ENCODE peak calls at places on chromosomes 4 and X, in eight cellular contexts. X is lower leg skin, W is AG09309, Y is right lobe of liver, P is H9, I is Calu3, G is DND-41, A is MM.1S. V is an unnamed sample.

GRCh38 chrX:102958794-102959193 is 21.7 kb downstream of the RAB40AL start:
- DNase-seq in W (no peak), P (no peak), Y (no peak), G (no peak), X (no peak), A (peak; percentile 10), I (no peak), V (no peak)

GRCh38 chrX:139026406-139027200 is 315.1 kb upstream of the FGF13 start:
- DNase-seq in X (no peak), Y (no peak), I (no peak), W (no peak), P (no peak), A (no peak), G (no peak), V (no peak)

GRCh38 chr4:182752158-182752910 is 164.9 kb downstream of the DCTD start:
- DNase-seq in A (no peak), I (no peak), G (no peak), W (peak; percentile 92), X (no peak), P (no peak), Y (no peak), V (no peak)

GRCh38 chr4:111633663-111634266 is 511.5 kb upstream of the FAM241A start:
- DNase-seq in P (no peak), W (no peak), G (no peak), A (no peak), I (no peak), X (no peak), Y (no peak), V (no peak)

GRCh38 chr4:6965329-6965728 is 55.7 kb downstream of the TBC1D14 start:
- DNase-seq in I (no peak), A (no peak), G (no peak), W (no peak), X (no peak), P (no peak), Y (no peak), V (no peak)

GRCh38 chrX:69231903-69232302 is 66.7 kb upstream of the PJA1 start:
- DNase-seq in P (no peak), I (no peak), W (no peak), X (no peak), G (no peak), Y (no peak), A (no peak), V (no peak)

GRCh38 chr4:172802041-172802440 is 366.6 kb upstream of the GALNT7 start:
- DNase-seq in A (no peak), X (no peak), I (no peak), Y (no peak), W (no peak), P (no peak), G (no peak), V (no peak)

GRCh38 chrX:149040873-149041535 is 464.1 kb downstream of the IDS start:
- DNase-seq in W (no peak), G (no peak), I (no peak), P (no peak), Y (no peak), A (no peak), X (no peak), V (no peak)

GRCh38 chr4:110106946-110107325 is 91.5 kb downstream of the ELOVL6 start:
- DNase-seq in A (no peak), W (no peak), Y (no peak), X (no peak), I (no peak), G (no peak), P (no peak), V (no peak)

GRCh38 chr4:6346373-6347110 is 76.9 kb downstream of the WFS1 start:
- DNase-seq in G (no peak), P (no peak), X (no peak), A (no peak), Y (no peak), I (no peak), W (no peak), V (no peak)

GRCh38 chr4:15774020-15774420 is 4.1 kb upstream of the CD38 start:
- DNase-seq in W (no peak), A (no peak), Y (no peak), P (no peak), X (no peak), G (no peak), I (peak; percentile 24), V (no peak)

GRCh38 chr4:176150283-176150682 is 45.1 kb downstream of the SPATA4 start:
- DNase-seq in P (no peak), W (peak; percentile 13), I (no peak), X (no peak), Y (no peak), A (peak; percentile 27), G (no peak), V (no peak)

GRCh38 chr4:8078610-8079015 is 80.0 kb downstream of the ABLIM2 start:
- DNase-seq in I (no peak), X (no peak), P (no peak), G (no peak), A (no peak), Y (no peak), W (no peak), V (no peak)

GRCh38 chr4:151294833-151295496 is 18.0 kb downstream of the PRSS48 start:
- DNase-seq in A (no peak), P (no peak), X (no peak), W (no peak), I (no peak), Y (peak; percentile 53), G (no peak), V (no peak)

GRCh38 chrX:20989361-20989760 is 384.9 kb upstream of the CNKSR2 start:
- DNase-seq in P (no peak), I (no peak), X (no peak), W (no peak), G (no peak), Y (no peak), A (no peak), V (no peak)

GRCh38 chrX:17706676-17707075 is 30.6 kb upstream of the SCML1 start:
- DNase-seq in Y (no peak), P (no peak), I (no peak), X (no peak), A (no peak), W (peak; percentile 59), G (no peak), V (no peak)

GRCh38 chr4:134812611-134813010 is 611.0 kb upstream of the PABPC4L start:
- DNase-seq in P (no peak), I (no peak), Y (no peak), W (no peak), A (no peak), G (no peak), X (no peak), V (no peak)

GRCh38 chrX:9337056-9337455 is 127.8 kb upstream of the TBL1X start:
- DNase-seq in I (no peak), X (peak; percentile 16), W (no peak), G (no peak), A (no peak), P (no peak), Y (no peak), V (no peak)

GRCh38 chr4:147546341-147546740 is 65.4 kb downstream of the EDNRA start:
- DNase-seq in W (peak; percentile 71), G (no peak), P (no peak), I (no peak), Y (no peak), A (no peak), X (no peak), V (no peak)

GRCh38 chrX:110421499-110422455 is 63.1 kb downstream of the RTL9 start:
- DNase-seq in A (no peak), W (no peak), G (no peak), Y (peak; percentile 85), P (no peak), X (no peak), I (no peak), V (no peak)

GRCh38 chr4:2304877-2305561 is 43.1 kb upstream of the MXD4 start:
- DNase-seq in Y (no peak), I (no peak), P (no peak), W (no peak), X (no peak), A (no peak), G (no peak), V (peak; percentile 80)

GRCh38 chr4:145716200-145716599 is 36.3 kb downstream of the C4orf51 start:
- DNase-seq in W (no peak), G (no peak), I (no peak), X (no peak), A (no peak), Y (no peak), P (no peak), V (no peak)

GRCh38 chrX:49840679-49841078 is 11.6 kb downstream of the PAGE4 start:
- DNase-seq in A (peak; percentile 46), W (no peak), X (no peak), I (peak; percentile 74), G (peak; percentile 32), Y (peak; percentile 57), P (peak; percentile 84), V (no peak)

GRCh38 chr4:81688085-81688484 is 216.4 kb upstream of the RASGEF1B start:
- DNase-seq in P (no peak), W (no peak), I (no peak), Y (peak; percentile 52), X (no peak), G (no peak), A (peak; percentile 60), V (no peak)
- TF ChIP-seq CTCF in P (peak; percentile 51), W (no peak), I (no peak), Y (peak; percentile 35), X (no peak), G (peak; percentile 26), A (peak; percentile 50), V (no peak)

GRCh38 chr4:84146300-84146942 is 352.7 kb downstream of the NKX6-1 start:
- DNase-seq in X (no peak), A (peak; percentile 46), P (no peak), I (no peak), W (no peak), Y (no peak), G (no peak), V (no peak)

GRCh38 chr4:84150177-84150576 is 348.9 kb downstream of the NKX6-1 start:
- DNase-seq in Y (no peak), P (no peak), G (no peak), W (no peak), I (no peak), A (no peak), X (no peak), V (no peak)

DNA sequence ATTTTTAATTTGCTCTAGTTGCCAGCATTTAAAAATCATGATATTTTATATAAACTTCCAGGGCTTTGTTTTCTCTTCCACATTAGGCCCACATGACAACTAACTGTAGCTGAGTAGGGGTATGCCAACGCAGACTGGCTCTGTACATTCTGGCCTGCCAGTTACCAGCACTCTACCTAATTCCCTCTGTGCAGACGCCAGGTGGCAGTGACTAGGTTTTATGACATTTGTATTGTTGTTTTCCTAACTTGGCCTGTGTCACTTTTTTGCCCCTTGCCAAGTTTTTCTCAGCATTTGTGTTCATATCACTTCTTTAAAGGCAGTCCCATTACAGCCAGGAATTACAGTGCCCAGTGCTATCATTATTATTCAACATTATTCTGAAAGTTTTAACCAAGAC is 347.5 kb downstream of the NKX6-1 start:
- DNase-seq in X (no peak), W (no peak), G (no peak), Y (no peak), I (no peak), A (no peak), P (no peak), V (no peak)
- TF ChIP-seq CTCF in X (no peak), W (no peak), G (no peak), Y (no peak), I (no peak), A (peak; percentile 8), P (no peak), V (no peak)

GRCh38 chr4:185222598-185222997 is 13.2 kb downstream of the SNX25 start:
- DNase-seq in G (no peak), I (no peak), W (peak; percentile 28), P (no peak), Y (no peak), A (no peak), X (no peak), V (no peak)
- TF ChIP-seq CTCF in G (no peak), I (no peak), W (no peak), P (no peak), Y (no peak), A (no peak), X (no peak), V (no peak)

GRCh38 chr4:70818921-70819320 is 20.8 kb downstream of the GRSF1 start:
- DNase-seq in A (no peak), W (no peak), Y (no peak), X (no peak), I (no peak), G (no peak), P (no peak), V (no peak)
- TF ChIP-seq CTCF in A (no peak), W (no peak), Y (no peak), X (no peak), I (no peak), G (no peak), P (no peak), V (no peak)